ENCODE peak calls at places on chromosomes 6 and 20, in four cellular contexts. B is H9, A is IMR-90, Q is H1. Z is an unnamed sample.

GRCh38 chr6:151324079-151324825 is 67.1 kb downstream of the ZBTB2 start:
- DNase-seq in B (peak), A (peak), Q (peak), Z (peak)

GRCh38 chr20:4919047-4919704 is 82.1 kb downstream of the SLC23A2 start:
- DNase-seq in B (no peak), A (no peak), Q (no peak), Z (no peak)

GRCh38 chr20:59013959-59014608 is 5.1 kb upstream of the TUBB1 start:
- DNase-seq in Q (no peak), A (peak), B (no peak), Z (no peak)

GRCh38 chr6:170031684-170032121 is 259.2 kb downstream of the DLL1 start:
- DNase-seq in A (no peak), Q (no peak), B (no peak), Z (no peak)

GRCh38 chr20:17615645-17616479 is 46.0 kb downstream of the DSTN start:
- DNase-seq in A (no peak), B (no peak), Q (no peak), Z (no peak)

GRCh38 chr6:65191412-65191811 is 515.6 kb downstream of the EYS start:
- DNase-seq in Q (no peak), B (no peak), A (no peak), Z (peak)

GRCh38 chr6:119323926-119324325 is 25.6 kb downstream of the MAN1A1 start:
- DNase-seq in Q (no peak), B (no peak), A (peak), Z (no peak)

GRCh38 chr6:166637806-166638458 is 10.9 kb upstream of the RPS6KA2 start:
- DNase-seq in B (no peak), Q (no peak), A (no peak), Z (no peak)

GRCh38 chr6:22145294-22145693 is 151.5 kb downstream of the PRL start:
- DNase-seq in Q (no peak), B (no peak), A (no peak), Z (peak)

GRCh38 chr6:166097914-166098522 is 69.6 kb downstream of the TBXT start:
- DNase-seq in B (peak), A (peak), Q (peak), Z (peak)

GRCh38 chr6:11333292-11333849 is 100.9 kb upstream of the NEDD9 start:
- DNase-seq in B (peak), Q (no peak), A (no peak), Z (no peak)

GRCh38 chr6:90146914-90147668 is 149.6 kb downstream of the BACH2 start:
- DNase-seq in Q (no peak), B (no peak), A (no peak), Z (no peak)

GRCh38 chr6:85015396-85015990 is 251.1 kb upstream of the TBX18 start:
- DNase-seq in A (peak), Q (peak), B (peak), Z (peak)

GRCh38 chr6:5950448-5950847 is 56.3 kb downstream of the NRN1 start:
- DNase-seq in A (no peak), Q (no peak), B (peak), Z (peak)

GRCh38 chr6:1916334-1916985 is 306.7 kb downstream of the FOXC1 start:
- DNase-seq in Q (no peak), A (peak), B (no peak), Z (peak)

GRCh38 chr6:24234043-24234442 is 108.0 kb downstream of the NRSN1 start:
- DNase-seq in A (no peak), B (no peak), Q (no peak), Z (no peak)

GRCh38 chr6:106560966-106561740 is 68.1 kb downstream of the RTN4IP1 start:
- DNase-seq in A (peak), Q (no peak), B (no peak), Z (no peak)

GRCh38 chr6:43917878-43918382 is 147.9 kb downstream of the VEGFA start:
- DNase-seq in A (peak), B (no peak), Q (no peak), Z (peak)

GRCh38 chr20:24798930-24799705 is 150.0 kb upstream of the CST7 start:
- DNase-seq in Q (no peak), A (no peak), B (no peak), Z (no peak)

GRCh38 chr20:43363506-43363905 is 94.2 kb upstream of the SRSF6 start:
- DNase-seq in A (no peak), B (no peak), Q (no peak), Z (no peak)

GRCh38 chr20:62830821-62831220 is 14.0 kb downstream of the COL9A3 start:
- DNase-seq in B (no peak), A (no peak), Q (no peak), Z (no peak)
- H3K23ac ChIP-seq in B (no peak), A (no peak), Q (no peak), Z (no peak)

GRCh38 chr20:45503430-45503829 is 12.0 kb downstream of the SPINT3 start:
- DNase-seq in Q (no peak), A (no peak), B (no peak), Z (no peak)
- H4K5ac ChIP-seq in Q (no peak), A (no peak), B (no peak), Z (no peak)

GRCh38 chr6:7150381-7151064 is 42.8 kb downstream of the RREB1 start:
- DNase-seq in Q (no peak), A (no peak), B (peak), Z (peak)
- H3K23ac ChIP-seq in Q (no peak), A (no peak), B (no peak), Z (no peak)

DNA sequence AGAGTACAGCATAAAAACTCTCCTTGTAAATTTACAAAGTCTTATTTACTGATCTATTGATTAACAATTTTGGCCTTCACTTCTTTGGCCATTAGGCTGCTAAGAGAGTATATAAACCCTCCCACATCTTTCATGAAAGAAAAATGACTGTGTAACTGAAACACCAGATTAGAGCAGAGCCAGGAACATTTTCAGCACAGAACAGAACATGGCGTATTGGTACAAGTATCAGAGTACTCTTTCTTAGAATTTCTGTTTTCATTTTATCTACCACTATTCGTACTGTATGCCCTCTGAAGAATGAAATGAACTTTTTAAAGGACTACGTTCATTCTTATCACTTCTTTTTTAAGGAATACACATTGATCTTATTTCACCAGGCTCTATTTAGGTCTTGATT is 550.2 kb downstream of the ADGRB3 start:
- DNase-seq in A (no peak), Q (no peak), B (no peak), Z (no peak)
- H4K5ac ChIP-seq in A (no peak), Q (no peak), B (no peak), Z (no peak)